ENCODE peak calls at places on chromosomes 12 and 14, in five cellular contexts. F is mesenchymal stem cell, Q is H9, K is H1, N is neuronal stem cell. T is an unnamed sample.

GRCh38 chr14:69101331-69101826 is 51.5 kb downstream of the DCAF5 start:
- DNase-seq in F (peak; percentile 90), Q (no peak), K (no peak), N (no peak), T (peak; percentile 61)

GRCh38 chr14:99750746-99751450 is 42.3 kb upstream of the EML1 start:
- DNase-seq in F (no peak), Q (no peak), K (no peak), N (no peak), T (no peak)

GRCh38 chr12:118060301-118061010 is 523 bp downstream of the WSB2 start:
- DNase-seq in F (peak; percentile 64), Q (peak; percentile 34), K (peak; percentile 51), N (no peak), T (peak; percentile 38)

GRCh38 chr12:124913474-124914391 is 717 bp downstream of the UBC start:
- DNase-seq in F (no peak), Q (peak; percentile 85), K (peak; percentile 84), N (no peak), T (peak; percentile 82)

GRCh38 chr14:75961662-75962061 is 20.1 kb downstream of the TGFB3 start:
- DNase-seq in F (no peak), Q (no peak), K (no peak), N (no peak), T (no peak)

GRCh38 chr12:40145896-40146295 is 40.0 kb upstream of the SLC2A13 start:
- DNase-seq in F (no peak), Q (no peak), K (no peak), N (no peak), T (no peak)

GRCh38 chr14:57498659-57499058 is 5.0 kb upstream of the CCDC198 start:
- DNase-seq in F (no peak), Q (no peak), K (no peak), N (no peak), T (no peak)

GRCh38 chr12:91986084-91986483 is 159.6 kb downstream of the BTG1 start:
- DNase-seq in F (peak; percentile 48), Q (no peak), K (no peak), N (peak; percentile 15), T (peak; percentile 73)

GRCh38 chr14:103385994-103386491 is 828 bp downstream of the MARK3 start:
- DNase-seq in F (peak; percentile 63), Q (no peak), K (no peak), N (no peak), T (peak; percentile 56)

GRCh38 chr12:29640589-29641345 is 143.0 kb downstream of the TMTC1 start:
- DNase-seq in F (peak; percentile 70), Q (peak; percentile 78), K (no peak), N (no peak), T (no peak)

GRCh38 chr14:50954811-50955372 is 10.6 kb upstream of the PYGL start:
- DNase-seq in F (peak; percentile 67), Q (no peak), K (no peak), N (no peak), T (no peak)

GRCh38 chr12:120528861-120529525 is at the start of gene COQ5:
- DNase-seq in F (peak; percentile 91), Q (peak; percentile 93), K (peak; percentile 92), N (peak; percentile 88), T (peak; percentile 89)

DNA sequence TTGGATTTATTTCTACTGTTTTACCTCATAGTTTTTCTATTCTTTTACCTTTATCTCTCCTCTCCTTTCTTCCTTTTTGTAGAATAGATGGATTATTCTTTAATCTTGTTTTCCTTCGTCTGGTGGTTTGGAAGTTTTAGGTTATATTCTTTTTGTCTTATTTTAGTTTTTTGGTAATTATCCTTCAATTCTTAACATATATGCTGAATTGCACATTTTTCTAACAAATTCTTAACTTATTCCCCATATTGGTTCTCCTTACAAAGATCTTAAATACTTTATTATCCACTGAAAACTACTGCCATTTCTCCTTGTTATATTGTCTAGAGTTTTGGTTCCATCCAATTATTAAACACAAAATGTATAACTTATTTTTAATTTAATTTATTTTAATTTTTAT is 42.3 kb downstream of the CATSPERB start:
- DNase-seq in F (no peak), Q (no peak), K (no peak), N (no peak), T (no peak)
- H2BK12ac ChIP-seq in F (no peak overlapping the region), Q (no peak overlapping the region), K (no peak overlapping the region), N (no peak overlapping the region), T (no peak overlapping the region)

GRCh38 chr14:37406095-37406494 is 189.0 kb downstream of the FOXA1 start:
- DNase-seq in F (no peak), Q (no peak), K (no peak), N (no peak), T (no peak)
- H3K9me3 ChIP-seq in F (no peaks in the 10 kb centered on the region), Q (no peaks in the 10 kb centered on the region), K (no peaks in the 10 kb centered on the region), N (no peaks in the 10 kb centered on the region), T (no peaks in the 10 kb centered on the region)

DNA sequence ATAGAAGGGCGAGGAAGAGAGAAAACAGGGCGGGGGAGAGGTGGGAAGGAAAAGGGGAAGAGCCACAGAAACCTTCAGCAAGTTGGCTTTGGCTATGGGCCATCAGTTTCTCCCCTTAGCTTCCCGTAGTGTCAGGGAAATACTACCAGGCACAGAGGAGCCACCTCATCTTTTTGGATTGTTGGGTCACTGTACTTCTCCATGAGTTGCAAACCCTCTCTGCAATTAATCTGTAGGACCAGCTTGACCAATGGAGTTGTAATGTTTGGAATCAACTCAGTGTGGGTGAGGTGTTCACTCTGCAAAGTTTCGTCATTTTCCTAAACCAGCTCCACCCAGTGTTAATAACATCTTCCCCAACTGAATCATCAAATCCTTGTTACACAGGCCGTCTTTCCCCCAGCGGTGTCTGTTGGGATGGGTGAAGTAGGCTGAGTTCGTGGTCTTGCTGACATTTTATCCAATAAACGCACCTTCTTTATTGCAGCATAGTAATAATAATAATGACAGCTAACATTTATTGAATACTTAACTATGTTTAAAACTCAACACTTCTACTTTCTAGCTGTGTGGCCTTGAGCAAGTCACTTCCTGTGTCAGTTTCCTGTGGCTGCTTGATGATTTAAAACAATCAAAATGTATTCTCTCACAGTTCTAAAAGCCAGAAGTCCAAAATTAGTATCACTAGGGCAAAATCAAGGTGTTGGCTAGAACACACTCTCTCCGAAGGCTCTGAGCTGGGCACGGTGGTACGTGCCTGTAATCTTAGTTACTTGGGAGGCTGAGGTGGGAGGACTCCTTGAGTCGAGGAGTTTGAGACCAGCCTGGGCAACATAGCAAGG is 8.1 kb upstream of the GLTP start:
- DNase-seq in F (peak; percentile 82), Q (no peak), K (no peak), N (no peak), T (peak; percentile 74)
- H2BK12ac ChIP-seq in F (no peak overlapping the region), Q (no peak overlapping the region), K (no peak overlapping the region), N (no peak overlapping the region), T (no peak overlapping the region)

DNA sequence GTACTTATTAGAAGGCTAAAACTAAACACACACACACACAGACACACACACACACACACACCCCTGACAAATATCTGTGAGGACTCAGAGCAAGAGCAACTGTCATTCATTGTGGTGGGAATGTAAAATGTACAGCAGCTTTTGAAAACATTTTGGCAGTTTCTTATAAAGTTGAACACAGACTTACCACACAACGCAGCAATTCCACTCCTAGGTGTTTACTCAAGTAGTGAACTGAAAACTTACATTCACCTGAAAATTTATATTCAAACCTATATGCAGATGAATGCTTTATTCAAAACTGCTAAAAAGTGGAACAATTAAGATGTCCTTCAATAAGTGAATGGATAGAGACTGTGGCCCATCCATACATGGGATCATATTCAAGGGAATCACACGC is 18.6 kb downstream of the ZNF605 start:
- DNase-seq in F (no peak), Q (no peak), K (no peak), N (no peak), T (no peak)
- H3K9me3 ChIP-seq in F (peaks cover 78% of the 10 kb centered on the region), Q (peaks cover 45% of the 10 kb centered on the region), K (peaks cover 43% of the 10 kb centered on the region), N (peaks cover 31% of the 10 kb centered on the region), T (peaks cover 31% of the 10 kb centered on the region)

DNA sequence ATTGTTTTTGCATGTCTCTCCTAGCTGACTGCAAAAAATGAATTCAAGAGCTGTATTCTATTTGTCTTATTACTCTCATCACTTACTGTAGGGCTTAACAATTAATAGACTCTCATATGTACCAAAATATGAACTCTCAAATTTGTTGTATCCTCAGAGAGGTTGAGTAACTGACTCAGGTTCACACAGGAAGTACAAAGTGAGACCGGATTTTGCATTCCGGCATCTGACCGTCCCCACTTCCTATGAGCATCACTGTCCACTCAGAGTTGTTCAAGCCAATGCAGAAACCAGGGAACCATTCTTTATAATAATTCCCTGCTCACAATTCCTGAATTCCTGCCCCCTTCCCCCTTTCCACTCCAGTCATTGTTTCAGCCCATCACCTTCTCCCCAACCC is 113.3 kb upstream of the AMIGO2 start:
- DNase-seq in F (no peak), Q (no peak), K (no peak), N (no peak), T (no peak)
- H2BK12ac ChIP-seq in F (no peak overlapping the region), Q (no peak overlapping the region), K (no peak overlapping the region), N (no peak overlapping the region), T (no peak overlapping the region)

GRCh38 chr12:128055567-128055966 is 211.4 kb upstream of the TMEM132C start:
- DNase-seq in F (no peak), Q (peak; percentile 81), K (peak; percentile 51), N (no peak), T (no peak)
- H3K9me3 ChIP-seq in F (no peaks in the 10 kb centered on the region), Q (no peaks in the 10 kb centered on the region), K (no peaks in the 10 kb centered on the region), N (peaks cover 2% of the 10 kb centered on the region), T (no peaks in the 10 kb centered on the region)

T was measured in trophoblast cell.